ENCODE peak calls at places on chromosomes 3 and 15, in nine cellular contexts. One of them, this sample, is unnamed.

GRCh38 chr3:145094355-145094941 is 1066.5 kb downstream of the PLOD2 start:
- DNase-seq in neuronal stem cell: peak; percentile 21
- DNase-seq in IMR-90: peak; percentile 54
- DNase-seq in PC-3: peak; percentile 55
- DNase-seq in cardiac muscle cell: peak; percentile 83
- DNase-seq in breast epithelium: no peak
- DNase-seq in psoas muscle: no peak
- DNase-seq in H1: no peak
- DNase-seq in osteoblast: no peak
- DNase-seq in this sample: peak; percentile 5

GRCh38 chr15:40443255-40443654 is 2.5 kb downstream of the BAHD1 start:
- DNase-seq in neuronal stem cell: no peak
- DNase-seq in IMR-90: no peak
- DNase-seq in PC-3: no peak
- DNase-seq in cardiac muscle cell: no peak
- DNase-seq in breast epithelium: no peak
- DNase-seq in psoas muscle: no peak
- DNase-seq in H1: no peak
- DNase-seq in osteoblast: no peak
- DNase-seq in this sample: no peak

GRCh38 chr3:4981688-4982494 is 2.7 kb downstream of the BHLHE40 start:
- DNase-seq in neuronal stem cell: no peak
- DNase-seq in IMR-90: peak; percentile 81
- DNase-seq in PC-3: peak; percentile 78
- DNase-seq in cardiac muscle cell: peak; percentile 81
- DNase-seq in breast epithelium: peak; percentile 48
- DNase-seq in psoas muscle: no peak
- DNase-seq in H1: no peak
- DNase-seq in osteoblast: peak; percentile 74
- DNase-seq in this sample: no peak

GRCh38 chr15:66253643-66254363 is at the start of gene MEGF11:
- DNase-seq in neuronal stem cell: no peak
- DNase-seq in IMR-90: peak; percentile 28
- DNase-seq in PC-3: peak; percentile 11
- DNase-seq in cardiac muscle cell: peak; percentile 53
- DNase-seq in breast epithelium: no peak
- DNase-seq in psoas muscle: peak; percentile 23
- DNase-seq in H1: peak; percentile 79
- DNase-seq in osteoblast: peak; percentile 92
- DNase-seq in this sample: no peak

GRCh38 chr3:20056727-20057611 is 16.7 kb downstream of the KAT2B start:
- DNase-seq in neuronal stem cell: no peak
- DNase-seq in IMR-90: peak; percentile 82
- DNase-seq in PC-3: peak; percentile 98
- DNase-seq in cardiac muscle cell: peak; percentile 80
- DNase-seq in breast epithelium: no peak
- DNase-seq in psoas muscle: no peak
- DNase-seq in H1: no peak
- DNase-seq in osteoblast: peak; percentile 84
- DNase-seq in this sample: no peak

GRCh38 chr3:193040836-193041672 is 123.4 kb upstream of the MB21D2 start:
- DNase-seq in neuronal stem cell: peak; percentile 11
- DNase-seq in IMR-90: peak; percentile 60
- DNase-seq in PC-3: peak; percentile 81
- DNase-seq in cardiac muscle cell: peak; percentile 66
- DNase-seq in breast epithelium: no peak
- DNase-seq in psoas muscle: no peak
- DNase-seq in H1: no peak
- DNase-seq in osteoblast: no peak
- DNase-seq in this sample: no peak

GRCh38 chr15:64460737-64461576 is 579 bp downstream of the ZNF609 start:
- DNase-seq in neuronal stem cell: no peak
- DNase-seq in IMR-90: peak; percentile 81
- DNase-seq in PC-3: peak; percentile 65
- DNase-seq in cardiac muscle cell: peak; percentile 87
- DNase-seq in breast epithelium: peak; percentile 27
- DNase-seq in psoas muscle: peak; percentile 34
- DNase-seq in H1: peak; percentile 54
- DNase-seq in osteoblast: peak; percentile 93
- DNase-seq in this sample: peak; percentile 23

GRCh38 chr3:196694941-196695848 is 16.9 kb downstream of the CEP19 start:
- DNase-seq in neuronal stem cell: no peak
- DNase-seq in IMR-90: no peak
- DNase-seq in PC-3: no peak
- DNase-seq in cardiac muscle cell: no peak
- DNase-seq in breast epithelium: no peak
- DNase-seq in psoas muscle: no peak
- DNase-seq in H1: no peak
- DNase-seq in osteoblast: no peak
- DNase-seq in this sample: no peak

GRCh38 chr3:21562225-21562624 is 188.8 kb downstream of the ZNF385D start:
- DNase-seq in neuronal stem cell: no peak
- DNase-seq in IMR-90: no peak
- DNase-seq in PC-3: no peak
- DNase-seq in cardiac muscle cell: no peak
- DNase-seq in breast epithelium: no peak
- DNase-seq in psoas muscle: no peak
- DNase-seq in H1: no peak
- DNase-seq in osteoblast: no peak
- DNase-seq in this sample: no peak

GRCh38 chr3:177538743-177539730 is 341.8 kb upstream of the TBL1XR1 start:
- DNase-seq in neuronal stem cell: no peak
- DNase-seq in IMR-90: peak; percentile 8
- DNase-seq in PC-3: peak; percentile 20
- DNase-seq in cardiac muscle cell: peak; percentile 38
- DNase-seq in breast epithelium: no peak
- DNase-seq in psoas muscle: no peak
- DNase-seq in H1: no peak
- DNase-seq in osteoblast: no peak
- DNase-seq in this sample: peak; percentile 80

GRCh38 chr3:154089416-154090115 is 31.6 kb upstream of the ARHGEF26 start:
- DNase-seq in neuronal stem cell: no peak
- DNase-seq in IMR-90: no peak
- DNase-seq in PC-3: peak; percentile 97
- DNase-seq in cardiac muscle cell: no peak
- DNase-seq in breast epithelium: no peak
- DNase-seq in psoas muscle: no peak
- DNase-seq in H1: no peak
- DNase-seq in osteoblast: no peak
- DNase-seq in this sample: no peak

GRCh38 chr3:133994166-133994910 is 35.4 kb downstream of the SLCO2A1 start:
- DNase-seq in neuronal stem cell: no peak
- DNase-seq in IMR-90: no peak
- DNase-seq in PC-3: no peak
- DNase-seq in cardiac muscle cell: no peak
- DNase-seq in breast epithelium: no peak
- DNase-seq in psoas muscle: no peak
- DNase-seq in H1: no peak
- DNase-seq in osteoblast: no peak
- DNase-seq in this sample: no peak

GRCh38 chr3:186612721-186613636 is at the start of gene AHSG:
- DNase-seq in neuronal stem cell: no peak
- DNase-seq in IMR-90: no peak
- DNase-seq in PC-3: no peak
- DNase-seq in cardiac muscle cell: no peak
- DNase-seq in breast epithelium: no peak
- DNase-seq in psoas muscle: no peak
- DNase-seq in H1: no peak
- DNase-seq in osteoblast: no peak
- DNase-seq in this sample: no peak

GRCh38 chr3:50015918-50016317 is 72.8 kb upstream of the RBM5 start:
- DNase-seq in neuronal stem cell: no peak
- DNase-seq in IMR-90: peak; percentile 48
- DNase-seq in PC-3: no peak
- DNase-seq in cardiac muscle cell: no peak
- DNase-seq in breast epithelium: no peak
- DNase-seq in psoas muscle: no peak
- DNase-seq in H1: no peak
- DNase-seq in osteoblast: no peak
- DNase-seq in this sample: no peak

GRCh38 chr3:4043867-4044575 is 244.8 kb downstream of the LRRN1 start:
- DNase-seq in neuronal stem cell: no peak
- DNase-seq in IMR-90: no peak
- DNase-seq in PC-3: no peak
- DNase-seq in cardiac muscle cell: no peak
- DNase-seq in breast epithelium: no peak
- DNase-seq in psoas muscle: no peak
- DNase-seq in H1: no peak
- DNase-seq in osteoblast: peak; percentile 38
- DNase-seq in this sample: no peak

GRCh38 chr3:159619341-159619885 is 369.2 kb upstream of the IL12A start:
- DNase-seq in neuronal stem cell: peak; percentile 61
- DNase-seq in IMR-90: peak; percentile 36
- DNase-seq in PC-3: peak; percentile 79
- DNase-seq in cardiac muscle cell: peak; percentile 10
- DNase-seq in breast epithelium: no peak
- DNase-seq in psoas muscle: no peak
- DNase-seq in H1: no peak
- DNase-seq in osteoblast: no peak
- DNase-seq in this sample: no peak

GRCh38 chr15:73051811-73052678 is at the start of gene NEO1:
- DNase-seq in neuronal stem cell: peak; percentile 94
- DNase-seq in IMR-90: peak; percentile 70
- DNase-seq in PC-3: peak; percentile 51
- DNase-seq in cardiac muscle cell: peak; percentile 91
- DNase-seq in breast epithelium: peak; percentile 79
- DNase-seq in psoas muscle: peak; percentile 89
- DNase-seq in H1: peak; percentile 90
- DNase-seq in osteoblast: peak; percentile 97
- DNase-seq in this sample: peak; percentile 53

GRCh38 chr3:142645236-142645793 is 49.1 kb downstream of the PLS1 start:
- DNase-seq in neuronal stem cell: no peak
- DNase-seq in IMR-90: peak; percentile 35
- DNase-seq in PC-3: peak; percentile 82
- DNase-seq in cardiac muscle cell: peak; percentile 39
- DNase-seq in breast epithelium: no peak
- DNase-seq in psoas muscle: no peak
- DNase-seq in H1: no peak
- DNase-seq in osteoblast: peak; percentile 13
- DNase-seq in this sample: no peak

GRCh38 chr3:97347780-97348179 is 416.8 kb upstream of the ARL6 start:
- DNase-seq in neuronal stem cell: no peak
- DNase-seq in IMR-90: no peak
- DNase-seq in PC-3: no peak
- DNase-seq in cardiac muscle cell: no peak
- DNase-seq in breast epithelium: no peak
- DNase-seq in psoas muscle: no peak
- DNase-seq in H1: no peak
- DNase-seq in osteoblast: no peak
- DNase-seq in this sample: no peak

GRCh38 chr3:97353176-97353575 is 411.4 kb upstream of the ARL6 start:
- DNase-seq in neuronal stem cell: no peak
- DNase-seq in IMR-90: no peak
- DNase-seq in PC-3: no peak
- DNase-seq in cardiac muscle cell: no peak
- DNase-seq in breast epithelium: no peak
- DNase-seq in psoas muscle: peak; percentile 7
- DNase-seq in H1: no peak
- DNase-seq in osteoblast: no peak
- DNase-seq in this sample: no peak

DNA sequence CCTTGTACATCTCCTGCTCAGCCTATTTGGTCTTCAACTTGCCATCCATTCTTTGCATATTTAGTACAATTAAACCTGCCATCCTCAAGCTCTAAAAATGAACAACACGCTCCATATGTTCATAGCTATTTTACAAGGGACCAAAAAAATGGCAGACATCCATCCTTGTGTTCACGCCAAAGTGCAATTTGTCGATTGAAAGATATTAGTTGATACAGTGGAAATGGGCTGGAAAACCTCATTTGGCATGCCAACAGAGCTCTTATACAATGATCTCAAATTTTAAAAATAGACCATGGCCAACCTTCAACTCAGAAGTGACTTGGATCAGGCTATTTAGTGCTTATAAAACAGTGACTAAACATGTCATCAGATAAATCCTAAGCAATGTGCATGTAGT is 413.6 kb upstream of the ARL6 start:
- DNase-seq in neuronal stem cell: no peak
- DNase-seq in IMR-90: no peak
- DNase-seq in PC-3: no peak
- DNase-seq in cardiac muscle cell: no peak
- DNase-seq in breast epithelium: no peak
- DNase-seq in psoas muscle: no peak
- DNase-seq in H1: no peak
- DNase-seq in osteoblast: no peak
- DNase-seq in this sample: no peak
- H3K36me3 ChIP-seq in neuronal stem cell: no peaks in the 10 kb centered on the region
- H3K36me3 ChIP-seq in IMR-90: no peaks in the 10 kb centered on the region
- H3K36me3 ChIP-seq in PC-3: no peaks in the 10 kb centered on the region
- H3K36me3 ChIP-seq in cardiac muscle cell: no peaks in the 10 kb centered on the region
- H3K36me3 ChIP-seq in breast epithelium: no peaks in the 10 kb centered on the region
- H3K36me3 ChIP-seq in psoas muscle: no peaks in the 10 kb centered on the region
- H3K36me3 ChIP-seq in H1: no peaks in the 10 kb centered on the region
- H3K36me3 ChIP-seq in osteoblast: no peaks in the 10 kb centered on the region
- H3K36me3 ChIP-seq in this sample: no peaks in the 10 kb centered on the region

GRCh38 chr3:122001892-122002291 is 20.2 kb downstream of the ILDR1 start:
- DNase-seq in neuronal stem cell: no peak
- DNase-seq in IMR-90: no peak
- DNase-seq in PC-3: no peak
- DNase-seq in cardiac muscle cell: no peak
- DNase-seq in breast epithelium: no peak
- DNase-seq in psoas muscle: no peak
- DNase-seq in H1: no peak
- DNase-seq in osteoblast: no peak
- DNase-seq in this sample: no peak
- H3K4me1 ChIP-seq in neuronal stem cell: peaks cover 6% of the 10 kb centered on the region
- H3K4me1 ChIP-seq in IMR-90: peaks cover 3% of the 10 kb centered on the region
- H3K4me1 ChIP-seq in PC-3: peaks cover 51% of the 10 kb centered on the region
- H3K4me1 ChIP-seq in cardiac muscle cell: no peaks in the 10 kb centered on the region
- H3K4me1 ChIP-seq in breast epithelium: no peaks in the 10 kb centered on the region
- H3K4me1 ChIP-seq in psoas muscle: no peaks in the 10 kb centered on the region
- H3K4me1 ChIP-seq in H1: peaks cover 4% of the 10 kb centered on the region
- H3K4me1 ChIP-seq in osteoblast: peaks cover 12% of the 10 kb centered on the region
- H3K4me1 ChIP-seq in this sample: no peaks in the 10 kb centered on the region

GRCh38 chr3:169133178-169134161 is 530.0 kb downstream of the MECOM start:
- DNase-seq in neuronal stem cell: no peak
- DNase-seq in IMR-90: peak; percentile 31
- DNase-seq in PC-3: peak; percentile 63
- DNase-seq in cardiac muscle cell: peak; percentile 58
- DNase-seq in breast epithelium: no peak
- DNase-seq in psoas muscle: no peak
- DNase-seq in H1: no peak
- DNase-seq in osteoblast: no peak
- DNase-seq in this sample: no peak
- H3K36me3 ChIP-seq in neuronal stem cell: no peaks in the 10 kb centered on the region
- H3K36me3 ChIP-seq in IMR-90: peaks cover 4% of the 10 kb centered on the region
- H3K36me3 ChIP-seq in PC-3: no peaks in the 10 kb centered on the region
- H3K36me3 ChIP-seq in cardiac muscle cell: no peaks in the 10 kb centered on the region
- H3K36me3 ChIP-seq in breast epithelium: no peaks in the 10 kb centered on the region
- H3K36me3 ChIP-seq in psoas muscle: no peaks in the 10 kb centered on the region
- H3K36me3 ChIP-seq in H1: no peaks in the 10 kb centered on the region
- H3K36me3 ChIP-seq in osteoblast: no peaks in the 10 kb centered on the region
- H3K36me3 ChIP-seq in this sample: no peaks in the 10 kb centered on the region

DNA sequence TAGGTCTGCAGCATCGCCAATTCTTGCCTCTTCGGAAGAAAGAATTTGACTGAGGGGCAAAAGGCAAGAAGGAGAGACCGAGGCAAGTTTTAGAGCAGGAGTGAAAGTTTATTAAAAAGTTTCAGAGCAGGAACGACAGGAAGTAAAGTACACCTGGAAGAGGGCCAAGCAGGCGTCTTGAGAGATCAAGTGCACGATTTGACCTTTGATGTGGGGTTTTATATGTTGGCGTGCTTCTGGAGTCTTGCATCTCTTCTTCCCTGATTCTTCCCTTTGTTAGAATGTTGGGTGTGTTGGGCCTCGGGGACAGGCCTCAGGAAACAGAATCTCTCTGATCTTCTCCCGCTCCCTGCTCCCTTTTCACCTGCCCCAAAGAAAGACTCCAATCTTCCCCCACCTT is 40.6 kb upstream of the FLNB start:
- DNase-seq in neuronal stem cell: no peak
- DNase-seq in IMR-90: no peak
- DNase-seq in PC-3: no peak
- DNase-seq in cardiac muscle cell: no peak
- DNase-seq in breast epithelium: no peak
- DNase-seq in psoas muscle: no peak
- DNase-seq in H1: no peak
- DNase-seq in osteoblast: no peak
- DNase-seq in this sample: no peak
- H3K4me1 ChIP-seq in neuronal stem cell: peaks cover 4% of the 10 kb centered on the region
- H3K4me1 ChIP-seq in IMR-90: peaks cover 8% of the 10 kb centered on the region
- H3K4me1 ChIP-seq in PC-3: peaks cover 36% of the 10 kb centered on the region
- H3K4me1 ChIP-seq in cardiac muscle cell: no peaks in the 10 kb centered on the region
- H3K4me1 ChIP-seq in breast epithelium: no peaks in the 10 kb centered on the region
- H3K4me1 ChIP-seq in psoas muscle: no peaks in the 10 kb centered on the region
- H3K4me1 ChIP-seq in H1: peaks cover 10% of the 10 kb centered on the region
- H3K4me1 ChIP-seq in osteoblast: peaks cover 16% of the 10 kb centered on the region
- H3K4me1 ChIP-seq in this sample: no peaks in the 10 kb centered on the region